ENCODE peak calls at places on chromosomes 5 and 9, in nine cellular contexts. One of them, this sample, is unnamed.

GRCh38 chr9:81964216-81965171 is 21.2 kb downstream of the SPATA31D3 start:
- DNase-seq in cardiac fibroblast: peak
- DNase-seq in esophagus muscularis mucosa: no peak
- DNase-seq in Jurkat, Clone E6-1: no peak
- DNase-seq in aorta: no peak
- DNase-seq in GM23248: peak
- DNase-seq in right cardiac atrium: no peak
- DNase-seq in naive thymus-derived CD4-positive, alpha-beta T cell: no peak
- DNase-seq in skeletal muscle cell: no peak
- DNase-seq in this sample: peak

GRCh38 chr5:115098041-115098702 is 71.5 kb downstream of the TRIM36 start:
- DNase-seq in cardiac fibroblast: peak
- DNase-seq in esophagus muscularis mucosa: no peak
- DNase-seq in Jurkat, Clone E6-1: peak
- DNase-seq in aorta: no peak
- DNase-seq in GM23248: peak
- DNase-seq in right cardiac atrium: no peak
- DNase-seq in naive thymus-derived CD4-positive, alpha-beta T cell: no peak
- DNase-seq in skeletal muscle cell: peak
- DNase-seq in this sample: peak

GRCh38 chr9:136764301-136764891 is at the start of gene LCN15:
- DNase-seq in cardiac fibroblast: no peak
- DNase-seq in esophagus muscularis mucosa: no peak
- DNase-seq in Jurkat, Clone E6-1: no peak
- DNase-seq in aorta: peak
- DNase-seq in GM23248: no peak
- DNase-seq in right cardiac atrium: no peak
- DNase-seq in naive thymus-derived CD4-positive, alpha-beta T cell: no peak
- DNase-seq in skeletal muscle cell: no peak
- DNase-seq in this sample: no peak

GRCh38 chr9:82604947-82605656 is 457.8 kb downstream of the RASEF start:
- DNase-seq in cardiac fibroblast: peak
- DNase-seq in esophagus muscularis mucosa: no peak
- DNase-seq in Jurkat, Clone E6-1: no peak
- DNase-seq in aorta: no peak
- DNase-seq in GM23248: no peak
- DNase-seq in right cardiac atrium: no peak
- DNase-seq in naive thymus-derived CD4-positive, alpha-beta T cell: no peak
- DNase-seq in skeletal muscle cell: no peak
- DNase-seq in this sample: no peak

GRCh38 chr5:34007675-34008600 is at the start of gene AMACR:
- DNase-seq in cardiac fibroblast: peak
- DNase-seq in esophagus muscularis mucosa: peak
- DNase-seq in Jurkat, Clone E6-1: peak
- DNase-seq in aorta: peak
- DNase-seq in GM23248: peak
- DNase-seq in right cardiac atrium: peak
- DNase-seq in naive thymus-derived CD4-positive, alpha-beta T cell: peak
- DNase-seq in skeletal muscle cell: peak
- DNase-seq in this sample: peak

GRCh38 chr5:12023614-12024241 is 119.5 kb upstream of the CTNND2 start:
- DNase-seq in cardiac fibroblast: peak
- DNase-seq in esophagus muscularis mucosa: no peak
- DNase-seq in Jurkat, Clone E6-1: peak
- DNase-seq in aorta: no peak
- DNase-seq in GM23248: peak
- DNase-seq in right cardiac atrium: no peak
- DNase-seq in naive thymus-derived CD4-positive, alpha-beta T cell: no peak
- DNase-seq in skeletal muscle cell: no peak
- DNase-seq in this sample: peak

GRCh38 chr9:104301770-104302169 is 202.3 kb upstream of the OR13F1 start:
- DNase-seq in cardiac fibroblast: no peak
- DNase-seq in esophagus muscularis mucosa: no peak
- DNase-seq in Jurkat, Clone E6-1: no peak
- DNase-seq in aorta: no peak
- DNase-seq in GM23248: no peak
- DNase-seq in right cardiac atrium: no peak
- DNase-seq in naive thymus-derived CD4-positive, alpha-beta T cell: no peak
- DNase-seq in skeletal muscle cell: no peak
- DNase-seq in this sample: no peak

GRCh38 chr9:130607640-130608420 is 28.5 kb downstream of the FUBP3 start:
- DNase-seq in cardiac fibroblast: peak
- DNase-seq in esophagus muscularis mucosa: no peak
- DNase-seq in Jurkat, Clone E6-1: no peak
- DNase-seq in aorta: no peak
- DNase-seq in GM23248: peak
- DNase-seq in right cardiac atrium: no peak
- DNase-seq in naive thymus-derived CD4-positive, alpha-beta T cell: no peak
- DNase-seq in skeletal muscle cell: peak
- DNase-seq in this sample: peak

GRCh38 chr5:141345327-141345726 is 1.7 kb downstream of the PCDHGA3 start:
- DNase-seq in cardiac fibroblast: no peak
- DNase-seq in esophagus muscularis mucosa: no peak
- DNase-seq in Jurkat, Clone E6-1: no peak
- DNase-seq in aorta: no peak
- DNase-seq in GM23248: no peak
- DNase-seq in right cardiac atrium: no peak
- DNase-seq in naive thymus-derived CD4-positive, alpha-beta T cell: no peak
- DNase-seq in skeletal muscle cell: no peak
- DNase-seq in this sample: no peak

GRCh38 chr5:141342773-141343172 is 856 bp upstream of the PCDHGA3 start:
- DNase-seq in cardiac fibroblast: no peak
- DNase-seq in esophagus muscularis mucosa: no peak
- DNase-seq in Jurkat, Clone E6-1: no peak
- DNase-seq in aorta: no peak
- DNase-seq in GM23248: no peak
- DNase-seq in right cardiac atrium: no peak
- DNase-seq in naive thymus-derived CD4-positive, alpha-beta T cell: no peak
- DNase-seq in skeletal muscle cell: no peak
- DNase-seq in this sample: no peak

GRCh38 chr5:141338538-141339306 is at the start of gene PCDHGA2:
- DNase-seq in cardiac fibroblast: peak
- DNase-seq in esophagus muscularis mucosa: no peak
- DNase-seq in Jurkat, Clone E6-1: no peak
- DNase-seq in aorta: no peak
- DNase-seq in GM23248: peak
- DNase-seq in right cardiac atrium: no peak
- DNase-seq in naive thymus-derived CD4-positive, alpha-beta T cell: no peak
- DNase-seq in skeletal muscle cell: no peak
- DNase-seq in this sample: no peak

GRCh38 chr5:141343242-141343952 is at the start of gene PCDHGA3:
- DNase-seq in cardiac fibroblast: peak
- DNase-seq in esophagus muscularis mucosa: no peak
- DNase-seq in Jurkat, Clone E6-1: no peak
- DNase-seq in aorta: no peak
- DNase-seq in GM23248: peak
- DNase-seq in right cardiac atrium: no peak
- DNase-seq in naive thymus-derived CD4-positive, alpha-beta T cell: no peak
- DNase-seq in skeletal muscle cell: no peak
- DNase-seq in this sample: no peak

GRCh38 chr5:141343953-141344463 is 379 bp downstream of the PCDHGA3 start:
- DNase-seq in cardiac fibroblast: no peak
- DNase-seq in esophagus muscularis mucosa: no peak
- DNase-seq in Jurkat, Clone E6-1: no peak
- DNase-seq in aorta: no peak
- DNase-seq in GM23248: no peak
- DNase-seq in right cardiac atrium: no peak
- DNase-seq in naive thymus-derived CD4-positive, alpha-beta T cell: no peak
- DNase-seq in skeletal muscle cell: no peak
- DNase-seq in this sample: no peak
- H3K4me3 ChIP-seq in cardiac fibroblast: peak
- H3K4me3 ChIP-seq in esophagus muscularis mucosa: peak
- H3K4me3 ChIP-seq in Jurkat, Clone E6-1: no peak
- H3K4me3 ChIP-seq in aorta: peak
- H3K4me3 ChIP-seq in GM23248: peak
- H3K4me3 ChIP-seq in right cardiac atrium: peak
- H3K4me3 ChIP-seq in naive thymus-derived CD4-positive, alpha-beta T cell: no peak
- H3K4me3 ChIP-seq in skeletal muscle cell: peak
- H3K4me3 ChIP-seq in this sample: no peak

GRCh38 chr5:5139358-5140050 is 626 bp upstream of the ADAMTS16 start:
- DNase-seq in cardiac fibroblast: no peak
- DNase-seq in esophagus muscularis mucosa: no peak
- DNase-seq in Jurkat, Clone E6-1: no peak
- DNase-seq in aorta: no peak
- DNase-seq in GM23248: peak
- DNase-seq in right cardiac atrium: no peak
- DNase-seq in naive thymus-derived CD4-positive, alpha-beta T cell: no peak
- DNase-seq in skeletal muscle cell: no peak
- DNase-seq in this sample: no peak

GRCh38 chr5:5141625-5142527 is 1.7 kb downstream of the ADAMTS16 start:
- DNase-seq in cardiac fibroblast: peak
- DNase-seq in esophagus muscularis mucosa: no peak
- DNase-seq in Jurkat, Clone E6-1: peak
- DNase-seq in aorta: no peak
- DNase-seq in GM23248: peak
- DNase-seq in right cardiac atrium: peak
- DNase-seq in naive thymus-derived CD4-positive, alpha-beta T cell: peak
- DNase-seq in skeletal muscle cell: peak
- DNase-seq in this sample: peak

GRCh38 chr5:5144441-5144840 is 4.3 kb downstream of the ADAMTS16 start:
- DNase-seq in cardiac fibroblast: no peak
- DNase-seq in esophagus muscularis mucosa: no peak
- DNase-seq in Jurkat, Clone E6-1: no peak
- DNase-seq in aorta: no peak
- DNase-seq in GM23248: no peak
- DNase-seq in right cardiac atrium: no peak
- DNase-seq in naive thymus-derived CD4-positive, alpha-beta T cell: no peak
- DNase-seq in skeletal muscle cell: no peak
- DNase-seq in this sample: no peak

GRCh38 chr5:5141011-5141599 is 975 bp downstream of the ADAMTS16 start:
- DNase-seq in cardiac fibroblast: peak
- DNase-seq in esophagus muscularis mucosa: no peak
- DNase-seq in Jurkat, Clone E6-1: no peak
- DNase-seq in aorta: no peak
- DNase-seq in GM23248: no peak
- DNase-seq in right cardiac atrium: no peak
- DNase-seq in naive thymus-derived CD4-positive, alpha-beta T cell: no peak
- DNase-seq in skeletal muscle cell: no peak
- DNase-seq in this sample: no peak

DNA sequence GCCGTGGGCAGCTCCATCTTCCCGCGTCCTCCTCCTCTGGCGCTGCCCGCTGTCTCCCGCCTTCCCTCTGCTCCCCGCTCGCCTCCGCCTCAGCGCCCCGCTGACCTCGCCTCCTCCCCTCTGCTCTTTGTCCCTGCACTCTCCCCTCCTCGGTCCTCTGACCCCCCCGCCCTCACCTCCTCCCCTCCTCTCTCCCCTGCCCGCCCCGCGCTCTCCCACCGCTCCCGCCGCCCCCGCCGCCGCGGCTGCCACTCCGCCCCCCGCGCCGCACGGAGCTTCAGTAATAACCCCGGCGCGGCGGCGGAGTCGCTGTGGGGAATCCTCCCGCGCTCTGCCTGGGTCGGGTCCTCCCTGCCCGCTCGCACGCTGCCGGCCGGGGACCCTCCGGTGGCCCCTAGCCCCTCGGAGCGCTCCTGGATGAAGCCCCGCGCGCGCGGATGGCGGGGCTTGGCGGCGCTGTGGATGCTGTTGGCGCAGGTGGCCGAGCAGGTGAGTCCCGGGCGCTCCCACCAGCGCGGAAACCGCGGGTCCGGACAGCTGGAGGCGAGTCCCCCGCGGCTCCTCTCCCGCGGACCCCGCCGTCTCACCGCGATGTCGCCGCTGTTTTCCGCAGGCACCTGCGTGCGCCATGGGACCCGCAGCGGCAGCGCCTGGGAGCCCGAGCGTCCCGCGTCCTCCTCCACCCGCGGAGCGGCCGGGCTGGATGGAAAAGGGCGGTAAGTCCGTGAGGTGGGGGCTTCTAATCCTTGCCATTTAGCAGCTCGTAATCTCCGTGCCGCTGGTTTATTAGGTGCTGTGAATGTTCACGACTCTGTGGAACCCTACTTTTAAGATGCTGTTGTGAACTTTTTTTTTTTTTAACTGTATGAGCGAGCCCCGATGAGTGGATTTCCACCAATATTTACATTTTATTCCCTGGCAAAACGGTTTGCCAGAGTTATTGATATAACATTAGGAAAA is at the start of gene ADAMTS16:
- DNase-seq in cardiac fibroblast: no peak
- DNase-seq in esophagus muscularis mucosa: no peak
- DNase-seq in Jurkat, Clone E6-1: no peak
- DNase-seq in aorta: no peak
- DNase-seq in GM23248: peak
- DNase-seq in right cardiac atrium: no peak
- DNase-seq in naive thymus-derived CD4-positive, alpha-beta T cell: no peak
- DNase-seq in skeletal muscle cell: no peak
- DNase-seq in this sample: no peak
- H3K4me3 ChIP-seq in cardiac fibroblast: no peak
- H3K4me3 ChIP-seq in esophagus muscularis mucosa: peak
- H3K4me3 ChIP-seq in Jurkat, Clone E6-1: no peak
- H3K4me3 ChIP-seq in aorta: no peak
- H3K4me3 ChIP-seq in GM23248: peak
- H3K4me3 ChIP-seq in right cardiac atrium: peak
- H3K4me3 ChIP-seq in naive thymus-derived CD4-positive, alpha-beta T cell: no peak
- H3K4me3 ChIP-seq in skeletal muscle cell: peak
- H3K4me3 ChIP-seq in this sample: peak

DNA sequence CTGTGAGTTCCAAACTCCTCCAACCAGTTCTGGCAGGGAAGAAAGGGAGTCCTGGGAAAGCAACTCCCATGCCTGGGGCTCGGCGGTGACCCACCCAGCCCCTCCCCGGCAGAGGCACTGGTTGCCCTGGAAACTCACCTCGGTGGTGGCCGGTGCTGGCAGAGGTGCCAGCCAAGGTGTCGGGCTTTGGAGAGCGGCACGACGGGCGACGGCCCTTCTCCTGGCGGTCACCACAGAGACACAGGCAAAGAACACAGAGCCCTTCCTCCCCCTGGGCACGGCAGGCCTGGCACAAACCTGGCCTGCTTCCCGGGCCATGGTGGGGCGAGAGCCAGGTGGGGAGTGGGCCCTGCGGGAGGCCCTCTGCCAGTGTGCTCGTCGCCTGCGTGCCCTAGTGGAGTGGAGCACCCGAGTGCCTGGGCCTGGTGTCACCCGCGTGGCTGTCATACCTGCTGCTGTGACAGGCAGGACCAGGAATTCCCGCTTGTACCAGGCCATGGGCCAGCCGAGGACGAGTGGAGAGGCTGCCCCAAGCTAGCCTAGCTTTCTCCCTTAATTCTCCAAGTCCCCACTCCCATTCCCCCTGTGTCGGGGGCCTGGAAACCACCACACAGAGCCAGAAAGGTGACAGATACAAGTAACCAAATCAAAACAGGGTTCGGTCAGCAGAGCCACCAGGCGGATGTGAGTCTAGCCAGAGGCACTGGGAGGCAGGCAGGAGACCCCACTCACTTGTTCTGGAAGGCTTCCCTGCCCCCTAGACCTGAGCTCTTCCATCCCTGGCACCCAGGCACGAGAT is 8.2 kb upstream of the RALGDS start:
- DNase-seq in cardiac fibroblast: no peak
- DNase-seq in esophagus muscularis mucosa: no peak
- DNase-seq in Jurkat, Clone E6-1: no peak
- DNase-seq in aorta: no peak
- DNase-seq in GM23248: no peak
- DNase-seq in right cardiac atrium: no peak
- DNase-seq in naive thymus-derived CD4-positive, alpha-beta T cell: no peak
- DNase-seq in skeletal muscle cell: no peak
- DNase-seq in this sample: no peak
- H3K4me3 ChIP-seq in cardiac fibroblast: no peak
- H3K4me3 ChIP-seq in esophagus muscularis mucosa: no peak
- H3K4me3 ChIP-seq in Jurkat, Clone E6-1: no peak
- H3K4me3 ChIP-seq in aorta: no peak
- H3K4me3 ChIP-seq in GM23248: no peak
- H3K4me3 ChIP-seq in right cardiac atrium: no peak
- H3K4me3 ChIP-seq in naive thymus-derived CD4-positive, alpha-beta T cell: peak
- H3K4me3 ChIP-seq in skeletal muscle cell: no peak
- H3K4me3 ChIP-seq in this sample: no peak

GRCh38 chr5:57306359-57306758 is 132.5 kb downstream of the GPBP1 start:
- DNase-seq in cardiac fibroblast: no peak
- DNase-seq in esophagus muscularis mucosa: no peak
- DNase-seq in Jurkat, Clone E6-1: no peak
- DNase-seq in aorta: no peak
- DNase-seq in GM23248: no peak
- DNase-seq in right cardiac atrium: no peak
- DNase-seq in naive thymus-derived CD4-positive, alpha-beta T cell: no peak
- DNase-seq in skeletal muscle cell: no peak
- DNase-seq in this sample: no peak
- H3K4me3 ChIP-seq in cardiac fibroblast: no peak
- H3K4me3 ChIP-seq in esophagus muscularis mucosa: no peak
- H3K4me3 ChIP-seq in Jurkat, Clone E6-1: no peak
- H3K4me3 ChIP-seq in aorta: no peak
- H3K4me3 ChIP-seq in GM23248: no peak
- H3K4me3 ChIP-seq in right cardiac atrium: no peak
- H3K4me3 ChIP-seq in naive thymus-derived CD4-positive, alpha-beta T cell: no peak
- H3K4me3 ChIP-seq in skeletal muscle cell: no peak
- H3K4me3 ChIP-seq in this sample: no peak